ENCODE peak calls at places on chromosomes 1 and 21, in eight cellular contexts. M is uterus; W is T-helper 17 cell; E is naive thymus-derived CD4-positive, alpha-beta T cell; I is CD4-positive, alpha-beta memory T cell; H is esophagus squamous epithelium; G is PC-9; S is CD8-positive, alpha-beta memory T cell. O is an unnamed sample. For H3K9me3, the result is how much of the 10 kb centered on the place peaks cover.

GRCh38 chr1:66341446-66342089 is 192.4 kb upstream of the SGIP1 start:
- DNase-seq in I (no peak), W (no peak), H (no peak), G (no peak), S (no peak), M (no peak), E (no peak), O (no peak)

GRCh38 chr21:45607922-45608295 is 35.6 kb upstream of the PCBP3 start:
- DNase-seq in E (peak), S (no peak), I (no peak), H (no peak), M (no peak), W (no peak), G (no peak), O (no peak)

GRCh38 chr1:53949023-53949611 is 3.0 kb downstream of the LRRC42 start:
- DNase-seq in H (no peak), G (peak), S (peak), M (peak), W (no peak), I (peak), E (no peak), O (no peak)

GRCh38 chr1:246329900-246330299 is 177.2 kb downstream of the SMYD3 start:
- DNase-seq in S (no peak), G (no peak), W (no peak), E (no peak), M (no peak), I (peak), H (no peak), O (no peak)

GRCh38 chr1:27488523-27489138 is 1.3 kb downstream of the WASF2 start:
- DNase-seq in I (peak), H (no peak), S (peak), E (no peak), G (no peak), W (no peak), M (no peak), O (no peak)

GRCh38 chr1:207885129-207886032 is 25.5 kb downstream of the CD34 start:
- DNase-seq in I (peak), G (peak), M (peak), S (peak), W (peak), H (peak), E (peak), O (no peak)

GRCh38 chr1:94607398-94607797 is 65.8 kb upstream of the F3 start:
- DNase-seq in W (no peak), S (no peak), E (no peak), M (no peak), I (no peak), G (no peak), H (no peak), O (no peak)

GRCh38 chr1:25944986-25945385 is 38.8 kb upstream of the STMN1 start:
- DNase-seq in M (no peak), S (no peak), E (no peak), W (no peak), G (no peak), H (no peak), I (no peak), O (no peak)

GRCh38 chr1:97365026-97365425 is 555.8 kb downstream of the DPYD start:
- DNase-seq in E (no peak), G (no peak), W (no peak), S (no peak), I (no peak), H (no peak), M (no peak), O (no peak)

GRCh38 chr1:152745765-152746444 is 11.9 kb upstream of the KPRP start:
- DNase-seq in W (no peak), E (no peak), G (no peak), H (no peak), M (no peak), S (no peak), I (no peak), O (no peak)
- H3K9me3 ChIP-seq in W (under half), E (under half), G (under half), H (under half), M (under half), S (under half), I (under half), O (under half)

GRCh38 chr1:227561303-227561702 is 2.1 kb upstream of the ZNF678 start:
- DNase-seq in G (no peak), S (no peak), H (no peak), E (no peak), I (no peak), W (no peak), M (no peak), O (no peak)

GRCh38 chr1:227559926-227560325 is 3.4 kb upstream of the ZNF678 start:
- DNase-seq in I (no peak), H (no peak), E (no peak), G (no peak), M (no peak), W (no peak), S (no peak), O (no peak)

GRCh38 chr1:227562037-227562436 is 1.3 kb upstream of the ZNF678 start:
- DNase-seq in E (no peak), W (no peak), H (no peak), I (no peak), S (no peak), M (no peak), G (no peak), O (no peak)

GRCh38 chr1:227560393-227560792 is 3.0 kb upstream of the ZNF678 start:
- DNase-seq in E (no peak), I (no peak), M (no peak), W (no peak), G (no peak), S (no peak), H (no peak), O (no peak)

DNA sequence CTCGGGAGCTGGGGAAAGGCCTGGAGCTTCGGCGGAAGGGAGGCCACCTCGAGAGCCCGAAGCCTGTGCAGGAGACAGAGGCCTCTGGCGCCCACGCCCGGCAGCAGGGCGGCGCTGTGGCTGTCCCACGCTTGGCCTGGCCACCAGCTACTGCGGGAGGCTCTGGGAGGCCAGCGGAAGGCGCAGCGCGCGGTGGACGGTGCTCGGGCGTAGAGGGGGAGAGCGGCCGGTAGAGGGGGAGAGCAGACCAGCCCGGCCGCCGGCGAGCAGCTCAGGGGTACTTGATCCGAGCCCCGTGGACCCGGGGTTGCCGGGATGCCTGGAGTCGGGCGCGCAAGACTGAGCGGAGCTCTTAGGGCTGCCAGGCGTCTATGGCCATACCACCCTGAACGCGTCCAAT is 2.5 kb upstream of the ZNF678 start:
- DNase-seq in G (no peak), W (no peak), H (no peak), E (no peak), S (no peak), M (no peak), I (no peak), O (no peak)
- H3K9me3 ChIP-seq in G (under half), W (under half), H (under half), E (under half), S (under half), M (under half), I (under half), O (under half)

GRCh38 chr1:113493533-113493932 is 103.2 kb downstream of the MAGI3 start:
- DNase-seq in G (no peak), H (no peak), E (no peak), W (no peak), M (no peak), I (no peak), S (no peak), O (no peak)

GRCh38 chr1:113490384-113490783 is 100.1 kb downstream of the MAGI3 start:
- DNase-seq in W (no peak), S (no peak), G (no peak), H (no peak), E (no peak), I (no peak), M (no peak), O (no peak)

GRCh38 chr1:113488576-113489177 is 98.4 kb downstream of the MAGI3 start:
- DNase-seq in M (no peak), E (no peak), H (no peak), S (no peak), W (no peak), G (no peak), I (no peak), O (no peak)
- H3K9me3 ChIP-seq in M (under half), E (under half), H (under half), S (under half), W (under half), G (under half), I (under half), O (under half)

DNA sequence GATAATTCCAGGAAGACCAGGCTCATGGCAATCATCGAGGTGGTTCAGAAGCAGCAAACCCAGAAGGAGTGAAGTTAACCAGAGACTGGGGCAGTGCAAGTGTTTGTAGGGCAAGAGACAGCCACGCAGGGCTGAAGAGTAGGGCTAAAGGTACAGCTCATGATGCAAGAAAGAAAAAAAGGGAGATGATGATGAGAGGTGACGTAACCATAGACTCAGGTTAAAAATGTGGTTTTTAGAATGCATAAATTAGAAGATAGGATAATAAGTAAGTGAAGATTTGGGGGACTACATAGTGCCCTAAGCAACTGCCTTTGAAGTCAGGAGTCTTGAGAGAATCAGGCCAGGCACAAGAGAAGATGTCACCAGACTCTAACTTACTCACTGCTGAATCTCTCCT is 333 bp downstream of the LCE7A start:
- DNase-seq in I (no peak), G (no peak), H (no peak), E (no peak), M (no peak), S (no peak), W (no peak), O (no peak)
- H3K9me3 ChIP-seq in I (under half), G (under half), H (under half), E (under half), M (under half), S (under half), W (under half), O (under half)

GRCh38 chr1:4637616-4638346 is 16.6 kb upstream of the AJAP1 start:
- DNase-seq in M (no peak), H (no peak), S (no peak), I (no peak), E (no peak), W (no peak), G (no peak), O (no peak)

GRCh38 chr1:4634156-4634792 is 20.1 kb upstream of the AJAP1 start:
- DNase-seq in M (no peak), E (no peak), S (no peak), I (no peak), W (no peak), G (no peak), H (no peak), O (no peak)

GRCh38 chr1:4636644-4637380 is 17.6 kb upstream of the AJAP1 start:
- DNase-seq in W (no peak), H (no peak), M (no peak), G (no peak), E (no peak), I (no peak), S (no peak), O (no peak)

GRCh38 chr1:4634793-4635406 is 19.5 kb upstream of the AJAP1 start:
- DNase-seq in M (no peak), G (no peak), E (no peak), H (no peak), S (no peak), W (no peak), I (no peak), O (no peak)

DNA sequence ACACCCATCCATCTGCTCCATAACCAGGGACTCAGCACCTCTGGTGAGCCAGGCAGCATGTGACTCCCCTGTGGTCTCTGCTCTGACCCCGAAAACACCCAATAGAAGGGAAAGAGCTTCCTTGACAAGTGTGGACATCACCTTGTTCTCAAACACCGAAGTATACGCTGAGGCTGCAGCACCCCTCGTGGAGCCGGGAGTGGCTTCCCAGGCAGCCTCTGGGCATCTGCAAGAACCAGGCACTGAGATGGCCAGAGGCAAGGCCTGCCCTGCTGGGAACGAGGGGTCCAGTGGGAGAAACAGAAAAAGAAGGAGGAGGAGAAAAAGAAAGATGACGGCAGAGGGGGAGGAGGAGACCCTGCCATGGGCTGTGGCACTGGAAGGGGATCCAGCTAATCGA is 18.2 kb upstream of the AJAP1 start:
- DNase-seq in W (no peak), H (no peak), G (no peak), S (no peak), E (no peak), M (no peak), I (no peak), O (no peak)
- H3K9me3 ChIP-seq in W (under half), H (under half), G (under half), S (under half), E (under half), M (under half), I (under half), O (under half)